ENCODE peak calls at places on chromosomes 11 and 22, in four cellular contexts. L is heart right ventricle, A is cardiac muscle cell, W is colonic mucosa. F is an unnamed sample.

GRCh38 chr22:46579751-46580449 is 40.3 kb upstream of the GRAMD4 start:
- DNase-seq in L (no peak), A (no peak), W (no peak), F (no peak)

GRCh38 chr22:35043932-35044319 is 22.0 kb upstream of the ISX start:
- DNase-seq in L (no peak), A (no peak), W (no peak), F (no peak)

GRCh38 chr11:14320020-14320419 is 39.0 kb downstream of the RRAS2 start:
- DNase-seq in L (no peak), A (no peak), W (no peak), F (no peak)

GRCh38 chr11:1619449-1619848 is 2.5 kb downstream of the KRTAP5-4 start:
- DNase-seq in L (no peak), A (no peak), W (no peak), F (no peak)

GRCh38 chr22:29115682-29116313 is 43.0 kb downstream of the KREMEN1 start:
- DNase-seq in L (no peak), A (peak; percentile 30), W (no peak), F (no peak)

GRCh38 chr11:130858215-130858614 is 58.1 kb downstream of the SNX19 start:
- DNase-seq in L (no peak), A (peak; percentile 28), W (no peak), F (peak; percentile 57)

GRCh38 chr11:50098186-50098725 is 65.6 kb downstream of the OR4C45 start:
- DNase-seq in L (no peak), A (no peak), W (no peak), F (no peak)

GRCh38 chr11:70926543-70926942 is 325.8 kb downstream of the SHANK2 start:
- DNase-seq in L (no peak), A (no peak), W (no peak), F (no peak)

GRCh38 chr22:46066691-46067090 is 83.6 kb upstream of the PPARA start:
- DNase-seq in L (no peak), A (no peak), W (peak; percentile 70), F (no peak)

GRCh38 chr22:33837806-33838205 is 82.5 kb downstream of the LARGE1 start:
- DNase-seq in L (no peak), A (no peak), W (no peak), F (no peak)

GRCh38 chr22:39256186-39256552 is 11.4 kb upstream of the PDGFB start:
- DNase-seq in L (no peak), A (no peak), W (no peak), F (no peak)

GRCh38 chr11:104891135-104891534 is 7.1 kb downstream of the CASP12 start:
- DNase-seq in L (no peak), A (no peak), W (no peak), F (no peak)

GRCh38 chr11:46338988-46339666 is 8.1 kb upstream of the DGKZ start:
- DNase-seq in L (no peak), A (peak; percentile 73), W (no peak), F (no peak)

GRCh38 chr11:8301622-8302021 is 37.9 kb upstream of the LMO1 start:
- DNase-seq in L (no peak), A (no peak), W (no peak), F (no peak)

GRCh38 chr11:47355283-47356128 is 3.0 kb upstream of the MYBPC3 start:
- DNase-seq in L (peak; percentile 95), A (peak; percentile 98), W (peak; percentile 99), F (peak; percentile 93)

GRCh38 chr22:29480512-29481264 is 670 bp downstream of the NEFH start:
- DNase-seq in L (no peak), A (peak; percentile 82), W (no peak), F (no peak)

GRCh38 chr22:48218889-48219420 is 1456.5 kb downstream of the TBC1D22A start:
- DNase-seq in L (no peak), A (no peak), W (no peak), F (peak; percentile 18)

DNA sequence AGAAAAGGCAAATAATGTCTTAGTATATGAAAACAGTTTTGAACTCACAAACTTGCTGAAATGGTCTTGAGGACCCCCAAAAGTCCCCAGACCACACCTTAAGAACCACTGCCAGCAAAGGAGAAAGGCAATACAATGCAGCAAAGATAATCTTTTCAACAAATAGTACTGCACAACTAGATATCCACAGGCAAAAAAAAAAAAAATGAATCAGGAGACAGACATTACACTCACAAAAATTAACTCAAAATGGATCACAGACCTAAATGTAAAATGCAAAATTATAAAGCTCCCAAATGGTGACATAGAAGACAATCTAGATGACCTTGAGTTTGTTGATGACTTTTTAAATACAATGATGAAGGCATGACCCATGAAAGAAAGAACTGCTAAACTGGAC is 8.3 kb downstream of the PICALM start:
- DNase-seq in L (no peak), A (no peak), W (no peak), F (no peak)
- H3K4me1 ChIP-seq in L (peaks cover 88% of the 10 kb centered on the region), A (peaks cover 33% of the 10 kb centered on the region), W (peaks cover 3% of the 10 kb centered on the region), F (peaks cover 7% of the 10 kb centered on the region)

DNA sequence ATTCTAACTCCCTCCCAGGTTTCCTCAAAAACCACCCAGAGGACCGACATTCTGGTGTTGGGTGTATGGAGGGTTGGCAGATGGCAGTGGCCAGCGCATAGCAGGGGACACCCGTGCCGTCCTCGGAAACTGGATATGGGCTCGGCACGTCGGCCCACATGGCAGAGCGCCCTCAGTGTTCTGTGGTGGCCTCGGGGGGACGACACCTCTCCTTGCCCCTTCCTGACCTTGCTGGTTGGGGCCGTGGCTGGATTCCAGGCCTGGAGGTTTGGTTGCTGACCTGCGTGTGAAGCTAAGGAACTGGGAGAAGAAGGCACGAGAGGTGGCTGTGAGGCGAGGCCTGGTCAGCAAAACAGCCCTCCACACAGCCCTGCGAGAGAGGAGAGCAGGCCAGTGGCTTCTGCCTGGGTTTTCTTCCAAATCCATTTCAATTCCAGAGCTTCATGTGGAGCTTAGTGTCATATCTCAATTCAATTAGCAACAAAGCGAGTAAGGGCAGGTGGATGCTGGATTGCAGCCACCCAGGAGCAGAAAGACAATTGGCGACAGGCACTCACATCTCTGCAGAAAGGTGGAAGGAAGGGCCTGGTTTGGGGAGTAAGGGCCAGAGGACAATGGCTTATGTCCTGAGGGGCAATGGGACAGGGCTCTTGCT is 478.4 kb downstream of the BRD1 start:
- DNase-seq in L (no peak), A (no peak), W (no peak), F (no peak)
- H3K9me3 ChIP-seq in L (no peaks in the 10 kb centered on the region), A (no peaks in the 10 kb centered on the region), W (no peaks in the 10 kb centered on the region), F (no peaks in the 10 kb centered on the region)

DNA sequence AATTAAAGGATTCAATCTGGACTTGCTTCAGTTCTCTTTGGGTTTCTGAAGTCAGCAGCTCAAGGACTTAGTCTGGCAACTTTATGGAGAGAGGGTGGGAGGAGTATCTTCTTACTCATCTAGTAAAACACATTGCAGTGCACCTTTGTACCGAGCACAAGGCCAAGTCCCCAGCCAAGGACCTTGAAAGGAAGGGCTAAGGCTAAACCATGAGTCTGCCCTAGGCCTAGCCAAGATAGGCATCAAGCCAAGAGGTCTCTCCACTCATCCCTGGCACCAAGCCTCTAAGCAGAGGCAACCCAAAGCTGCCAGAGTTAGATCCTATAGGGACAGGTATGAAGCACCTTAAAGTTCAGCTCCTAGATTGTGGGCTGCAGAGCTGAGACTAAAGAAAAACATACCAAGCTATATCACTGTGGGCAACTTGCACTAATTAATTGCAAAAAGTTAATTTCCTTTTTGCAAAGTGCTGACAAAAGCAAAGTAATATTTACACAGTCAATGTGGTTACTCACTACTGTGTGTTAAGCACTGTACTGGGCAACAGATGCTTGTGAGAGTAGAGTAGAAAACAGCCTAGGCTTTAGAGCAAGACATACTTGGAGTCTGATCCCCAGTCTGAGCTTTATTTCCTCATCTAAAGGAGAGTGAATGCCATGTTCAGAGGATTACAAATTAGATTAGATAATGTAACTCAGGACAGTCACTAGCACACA is 7.3 kb downstream of the COA4 start:
- DNase-seq in L (no peak), A (no peak), W (peak; percentile 75), F (no peak)
- H3K27ac ChIP-seq in L (no peak overlapping the region), A (peak overlapping the region; percentile 74), W (peak overlapping the region; percentile 8), F (no peak overlapping the region)

DNA sequence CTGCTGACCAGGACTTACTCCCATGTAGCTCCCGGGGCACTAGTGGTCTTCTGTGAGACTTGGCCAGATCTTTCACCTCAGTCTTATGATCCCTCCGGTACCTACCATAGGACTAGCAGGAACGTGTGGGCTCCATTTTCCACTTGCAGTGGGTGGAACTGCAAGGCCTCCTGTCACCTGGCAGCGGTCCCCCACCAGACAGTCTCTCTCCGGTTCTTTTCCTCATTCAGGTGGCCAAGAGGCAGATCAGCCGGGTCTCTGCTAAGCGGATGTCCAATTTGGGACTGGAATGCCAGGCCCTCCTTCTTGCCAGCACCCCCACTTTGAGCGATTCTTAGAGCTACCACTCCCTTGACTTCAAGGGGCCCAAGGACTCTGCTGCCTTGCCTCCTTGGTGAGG is 158.9 kb downstream of the NAV2 start:
- DNase-seq in L (no peak), A (no peak), W (no peak), F (no peak)
- H3K4me1 ChIP-seq in L (peaks cover 52% of the 10 kb centered on the region), A (peaks cover 8% of the 10 kb centered on the region), W (no peaks in the 10 kb centered on the region), F (peaks cover 16% of the 10 kb centered on the region)

GRCh38 chr11:58811499-58811898 is 33.0 kb downstream of the GLYATL2 start:
- DNase-seq in L (no peak), A (no peak), W (no peak), F (no peak)

DNA sequence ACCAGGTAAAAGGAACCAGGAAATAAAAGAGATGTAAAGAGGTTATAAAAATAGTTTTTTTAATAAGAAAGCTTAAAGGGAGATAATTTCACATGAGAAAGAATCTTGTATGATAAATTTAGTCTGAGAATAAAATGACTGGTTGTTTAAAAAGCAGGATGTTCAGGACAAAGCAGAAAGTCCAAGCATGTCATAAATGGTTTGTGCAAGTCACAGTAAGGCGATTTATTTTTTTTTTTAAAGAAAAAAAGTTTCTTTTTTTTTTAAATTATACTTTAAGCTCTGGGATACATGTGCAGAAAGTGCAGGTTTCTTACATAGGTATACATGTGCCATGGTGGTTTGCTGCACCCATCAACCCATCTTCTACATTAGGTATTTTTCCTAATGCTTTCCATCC is 30.8 kb downstream of the GLYATL2 start:
- DNase-seq in L (no peak), A (no peak), W (no peak), F (no peak)
- H3K9me3 ChIP-seq in L (peaks cover 46% of the 10 kb centered on the region), A (no peaks in the 10 kb centered on the region), W (no peaks in the 10 kb centered on the region), F (peaks cover 5% of the 10 kb centered on the region)

GRCh38 chr11:113984781-113985180 is 9.9 kb downstream of the HTR3A start:
- DNase-seq in L (no peak), A (no peak), W (no peak), F (no peak)
- H3K27ac ChIP-seq in L (no peak overlapping the region), A (no peak overlapping the region), W (no peak overlapping the region), F (no peak overlapping the region)

GRCh38 chr11:73324116-73324515 is 16.0 kb downstream of the ARHGEF17 start:
- DNase-seq in L (no peak), A (no peak), W (no peak), F (no peak)
- H3K4me1 ChIP-seq in L (peaks cover 100% of the 10 kb centered on the region), A (peaks cover 57% of the 10 kb centered on the region), W (no peaks in the 10 kb centered on the region), F (peaks cover 55% of the 10 kb centered on the region)

F was measured in lung.